ENCODE peak calls at places on chromosomes 5 and 9, in seven cellular contexts. F is endothelial cell of umbilical vein, D is GM12878, I is GM23338, J is K562, P is H1, Z is HepG2. B is an unnamed sample.

GRCh38 chr5:38462972-38463633 is 93.3 kb downstream of the LIFR start:
- DNase-seq in J (no peak), D (no peak), Z (no peak), P (no peak), F (peak), I (no peak), B (no peak)

GRCh38 chr9:35818341-35818740 is 3.5 kb upstream of the HINT2 start:
- DNase-seq in I (no peak), F (no peak), D (no peak), Z (no peak), J (no peak), P (no peak), B (no peak)

GRCh38 chr5:172433513-172433912 is 20.8 kb downstream of the SH3PXD2B start:
- DNase-seq in P (no peak), F (no peak), J (no peak), D (no peak), Z (peak), I (no peak), B (no peak)

GRCh38 chr9:75743855-75744254 is 146.6 kb upstream of the PCSK5 start:
- DNase-seq in I (no peak), F (no peak), D (no peak), J (no peak), Z (no peak), P (no peak), B (no peak)

GRCh38 chr9:88072831-88073365 is 65.4 kb downstream of the SPATA31C2 start:
- DNase-seq in Z (no peak), F (no peak), J (no peak), P (no peak), D (no peak), I (no peak), B (no peak)

GRCh38 chr9:69149321-69149807 is 24.7 kb upstream of the TJP2 start:
- DNase-seq in P (peak), F (peak), Z (no peak), J (no peak), I (peak), D (no peak), B (no peak)

GRCh38 chr5:38018011-38018410 is 178.2 kb upstream of the GDNF start:
- DNase-seq in D (no peak), F (no peak), J (no peak), P (no peak), I (no peak), Z (no peak), B (no peak)

GRCh38 chr5:68432682-68433081 is 217.1 kb downstream of the PIK3R1 start:
- DNase-seq in D (no peak), P (no peak), F (no peak), J (no peak), Z (no peak), I (no peak), B (no peak)

GRCh38 chr9:120080781-120081180 is 499.2 kb downstream of the CDK5RAP2 start:
- DNase-seq in Z (no peak), I (peak), D (no peak), P (no peak), F (no peak), J (no peak), B (no peak)

GRCh38 chr5:150374651-150375050 is 17.2 kb downstream of the TCOF1 start:
- DNase-seq in I (no peak), Z (no peak), D (no peak), F (no peak), J (no peak), P (no peak), B (no peak)

GRCh38 chr5:80055491-80056170 is 20.5 kb downstream of the THBS4 start:
- DNase-seq in P (peak), I (peak), Z (no peak), J (no peak), D (no peak), F (no peak), B (no peak)

GRCh38 chr9:116165912-116166311 is 12.3 kb downstream of the PAPPA start:
- DNase-seq in I (no peak), F (no peak), D (no peak), Z (no peak), P (no peak), J (no peak), B (no peak)

GRCh38 chr9:126366366-126367011 is 39.9 kb downstream of the MVB12B start:
- DNase-seq in D (no peak), P (no peak), I (no peak), F (no peak), Z (no peak), J (no peak), B (no peak)

GRCh38 chr5:79581535-79581934 is 30.7 kb upstream of the TENT2 start:
- DNase-seq in J (no peak), I (no peak), D (no peak), P (no peak), Z (peak), F (no peak), B (no peak)

GRCh38 chr5:131275996-131276535 is 12.2 kb downstream of the CDC42SE2 start:
- DNase-seq in D (no peak), I (no peak), P (no peak), Z (no peak), J (no peak), F (no peak), B (no peak)

GRCh38 chr5:149445739-149446369 is 66.8 kb upstream of the IL17B start:
- DNase-seq in I (no peak), F (peak), Z (peak), J (peak), D (no peak), P (no peak), B (no peak)

GRCh38 chr9:29160763-29161353 is 1587.6 kb upstream of the C9orf72 start:
- DNase-seq in D (no peak), F (no peak), J (no peak), I (peak), P (peak), Z (no peak), B (no peak)

GRCh38 chr5:79840085-79840990 is 150.7 kb downstream of the CMYA5 start:
- DNase-seq in J (no peak), F (no peak), D (no peak), I (no peak), Z (no peak), P (peak), B (no peak)

GRCh38 chr5:117089001-117089400 is 514.4 kb upstream of the SEMA6A start:
- DNase-seq in Z (no peak), J (no peak), D (no peak), P (no peak), F (no peak), I (no peak), B (no peak)

GRCh38 chr5:6818594-6819512 is 105.6 kb downstream of the TENT4A start:
- DNase-seq in Z (no peak), F (no peak), J (no peak), D (no peak), I (no peak), P (peak), B (no peak)

GRCh38 chr9:120570296-120570695 is 9.7 kb downstream of the CDK5RAP2 start:
- DNase-seq in Z (no peak), D (no peak), F (no peak), J (no peak), I (no peak), P (no peak), B (no peak)

GRCh38 chr9:134179595-134179917 is 15.2 kb upstream of the RNU6ATAC start:
- DNase-seq in Z (no peak), P (no peak), I (no peak), D (no peak), J (no peak), F (no peak), B (no peak)

GRCh38 chr5:66074891-66075290 is 69.2 kb upstream of the SREK1 start:
- DNase-seq in I (no peak), P (no peak), J (no peak), Z (no peak), D (no peak), F (no peak), B (no peak)

GRCh38 chr9:131165523-131165922 is 40.1 kb downstream of the NUP214 start:
- DNase-seq in F (no peak), P (no peak), Z (no peak), J (no peak), I (no peak), D (no peak), B (no peak)

GRCh38 chr9:95065224-95065623 is 252.3 kb downstream of the FANCC start:
- DNase-seq in P (no peak), F (no peak), D (no peak), Z (no peak), J (no peak), I (no peak), B (no peak)

GRCh38 chr5:17694922-17695321 is 60.7 kb downstream of the TAF11L14 start:
- DNase-seq in P (no peak), Z (no peak), F (no peak), D (no peak), I (no peak), J (no peak), B (no peak)

GRCh38 chr9:122127396-122127798 is 32.2 kb downstream of the NDUFA8 start:
- DNase-seq in F (no peak), D (no peak), I (no peak), J (no peak), Z (no peak), P (no peak), B (no peak)

GRCh38 chr5:128446-128845 is 36.5 kb downstream of the PLEKHG4B start:
- DNase-seq in I (no peak), Z (no peak), F (no peak), J (no peak), P (no peak), D (no peak), B (no peak)

GRCh38 chr5:143052967-143053682 is 282.9 kb downstream of the ARHGAP26 start:
- DNase-seq in D (no peak), P (no peak), I (no peak), Z (no peak), J (no peak), F (no peak), B (no peak)

GRCh38 chr5:96331210-96331609 is 101.8 kb downstream of the PCSK1 start:
- DNase-seq in P (no peak), I (no peak), D (no peak), Z (no peak), F (peak), J (no peak), B (no peak)

GRCh38 chr9:100038472-100038871 is 60.3 kb downstream of the ERP44 start:
- DNase-seq in Z (no peak), I (no peak), D (no peak), F (no peak), P (no peak), J (no peak), B (no peak)

GRCh38 chr5:548256-548655 is 24.0 kb upstream of the SLC9A3 start:
- DNase-seq in I (no peak), J (no peak), D (no peak), Z (no peak), F (no peak), P (no peak), B (no peak)

GRCh38 chr9:97560154-97560553 is 58.7 kb downstream of the TMOD1 start:
- DNase-seq in F (no peak), D (no peak), I (no peak), Z (no peak), J (no peak), P (no peak), B (no peak)

GRCh38 chr9:125987420-125987819 is 240.2 kb downstream of the PBX3 start:
- DNase-seq in I (no peak), P (peak), D (no peak), Z (no peak), F (no peak), J (no peak), B (no peak)

GRCh38 chr9:73780916-73781315 is 629.3 kb downstream of the ANXA1 start:
- DNase-seq in P (no peak), I (no peak), Z (no peak), D (no peak), F (no peak), J (no peak), B (no peak)

GRCh38 chr5:174307031-174307408 is 261.5 kb downstream of the NSG2 start:
- DNase-seq in F (no peak), P (peak), Z (no peak), J (no peak), D (no peak), I (peak), B (no peak)

DNA sequence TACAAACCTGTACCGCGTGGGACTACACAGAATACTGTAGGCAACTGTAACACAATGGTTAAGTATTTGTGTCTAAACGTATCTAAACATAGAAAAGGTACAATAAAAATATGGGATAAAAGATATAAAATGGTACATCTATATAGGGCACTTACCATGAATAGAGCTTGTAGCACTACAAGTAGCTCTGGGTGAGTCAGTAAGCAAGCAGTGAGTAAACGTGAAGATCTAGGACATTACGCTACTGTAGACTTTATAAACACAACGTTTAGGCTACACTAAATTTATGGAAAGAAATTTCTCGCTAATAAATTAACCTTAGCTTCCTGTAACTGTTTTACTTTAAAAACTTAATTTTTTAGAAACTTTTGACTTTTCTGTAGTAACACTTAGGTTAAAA is 46.5 kb downstream of the MRPS27 start:
- DNase-seq in Z (no peak), J (no peak), P (no peak), I (no peak), D (no peak), F (no peak), B (no peak)
- TF ChIP-seq POLR2AphosphoS5 in Z (no peak), J (no peak), P (no peak), I (no peak), D (no peak), F (no peak), B (no peak)

GRCh38 chr9:33143241-33143642 is 23.9 kb downstream of the B4GALT1 start:
- DNase-seq in P (no peak), I (no peak), J (no peak), Z (peak), D (no peak), F (no peak), B (no peak)
- TF ChIP-seq EZH2 in P (no peak), I (no peak), J (no peak), Z (no peak), D (no peak), F (no peak), B (no peak)

DNA sequence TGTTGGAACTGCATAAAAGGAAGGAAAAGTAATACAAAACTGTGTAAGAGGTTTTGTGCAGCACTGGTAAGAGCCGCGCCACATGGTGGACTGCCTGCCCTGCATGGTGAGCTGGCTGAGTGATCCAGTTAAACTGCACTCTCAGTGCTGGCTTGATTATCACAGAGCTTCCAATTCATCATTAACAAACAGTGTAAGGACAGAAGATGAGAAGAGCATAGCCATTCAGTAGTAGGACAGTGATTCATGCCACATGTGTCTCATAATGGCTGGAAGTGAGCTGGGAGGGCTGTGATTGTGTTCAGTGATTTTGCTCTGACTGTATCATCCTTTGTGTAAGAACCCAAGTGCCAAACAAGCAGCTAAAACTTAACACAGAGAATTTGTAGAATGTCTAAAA is 14.1 kb downstream of the ASPN start:
- DNase-seq in D (no peak), P (no peak), F (no peak), Z (no peak), J (no peak), I (no peak), B (no peak)
- H3K27ac ChIP-seq in D (no peak), P (no peak), F (no peak), Z (no peak), J (no peak), I (no peak), B (no peak)

DNA sequence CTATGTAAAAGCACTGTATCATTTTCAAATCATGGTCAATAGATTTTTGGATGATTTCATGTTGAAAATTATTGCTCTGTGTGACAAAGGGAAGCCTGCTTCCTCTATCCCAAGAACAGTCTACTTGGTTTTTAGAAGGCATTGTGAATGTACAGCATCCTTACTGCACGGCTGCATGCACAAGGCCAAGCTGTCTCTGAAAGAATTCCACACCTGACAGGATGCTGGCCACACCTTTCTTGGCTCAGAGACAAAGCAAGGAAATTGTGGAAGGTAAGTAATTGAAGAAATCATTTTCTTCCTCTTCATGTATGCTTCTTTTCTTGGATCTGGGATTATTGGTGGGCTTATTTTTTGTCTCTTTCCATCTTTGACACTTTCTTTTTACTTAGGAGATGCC is 53.7 kb upstream of the VCAN start:
- DNase-seq in D (no peak), P (no peak), Z (no peak), F (no peak), I (no peak), J (no peak), B (no peak)
- TF ChIP-seq POLR2AphosphoS5 in D (no peak), P (no peak), Z (no peak), F (no peak), I (no peak), J (no peak), B (no peak)

GRCh38 chr5:77873239-77873638 is 97.1 kb upstream of the TBCA start:
- DNase-seq in F (no peak), D (no peak), I (no peak), P (no peak), Z (no peak), J (no peak), B (no peak)
- TF ChIP-seq EZH2 in F (no peak), D (no peak), I (no peak), P (no peak), Z (no peak), J (no peak), B (no peak)

GRCh38 chr5:34957857-34958690 is 28.7 kb downstream of the DNAJC21 start:
- DNase-seq in D (no peak), P (no peak), J (peak), F (peak), Z (peak), I (peak), B (no peak)

GRCh38 chr5:34959323-34959722 is 30.0 kb downstream of the DNAJC21 start:
- DNase-seq in F (no peak), I (no peak), J (peak), D (peak), Z (no peak), P (no peak), B (no peak)

GRCh38 chr5:34957299-34957698 is 27.9 kb downstream of the DNAJC21 start:
- DNase-seq in D (no peak), Z (no peak), I (peak), F (no peak), J (no peak), P (no peak), B (no peak)
- H3K27ac ChIP-seq in D (no peak), Z (no peak), I (no peak), F (no peak), J (no peak), P (no peak), B (no peak)

GRCh38 chr5:10564838-10565784 is 1.2 kb downstream of the ANKRD33B start:
- DNase-seq in P (peak), I (peak), F (no peak), Z (no peak), J (peak), D (no peak), B (no peak)
- TF ChIP-seq POLR2AphosphoS5 in P (no peak), I (no peak), F (no peak), Z (no peak), J (no peak), D (no peak), B (no peak)

B was measured in SK-N-MC.